ENCODE peak calls at places on chromosome 7, in nine cellular contexts. B is adrenal gland; I is kidney; O is lung; R is prostate gland; N is Peyer's patch; E is OCI-LY7; G is IMR-90; U is CD4-positive, alpha-beta memory T cell. W is an unnamed sample. For H3K4me1, the result is how much of the 10 kb centered on the place peaks cover.

GRCh38 chr7:151249034-151249731 is 689 bp upstream of the SMARCD3 start:
- DNase-seq in G (peak), I (no peak), O (peak), U (peak), R (peak), E (no peak), B (peak), N (peak), W (peak)

GRCh38 chr7:26857170-26857533 is 7.2 kb downstream of the SKAP2 start:
- DNase-seq in R (no peak), B (no peak), N (no peak), E (no peak), O (no peak), U (no peak), I (no peak), G (no peak), W (no peak)

GRCh38 chr7:145978769-145979168 is 137.8 kb upstream of the CNTNAP2 start:
- DNase-seq in N (no peak), I (no peak), E (no peak), B (no peak), R (no peak), O (no peak), U (no peak), G (no peak), W (no peak)

GRCh38 chr7:43790834-43791233 is 32.4 kb downstream of the BLVRA start:
- DNase-seq in O (no peak), B (no peak), N (no peak), R (no peak), G (no peak), E (no peak), I (no peak), U (no peak), W (no peak)

GRCh38 chr7:137985253-137985896 is 16.5 kb downstream of the CREB3L2 start:
- DNase-seq in B (no peak), R (no peak), U (no peak), I (no peak), O (no peak), N (no peak), E (peak), G (peak), W (no peak)

GRCh38 chr7:34991938-34992840 is 45.1 kb downstream of the DPY19L1 start:
- DNase-seq in U (peak), B (no peak), I (no peak), O (no peak), G (peak), N (no peak), E (no peak), R (no peak), W (peak)

GRCh38 chr7:156993021-156993924 is 17.2 kb downstream of the MNX1 start:
- DNase-seq in U (no peak), E (no peak), O (no peak), B (no peak), I (no peak), N (no peak), R (no peak), G (no peak), W (no peak)

GRCh38 chr7:117269895-117270294 is 53.0 kb downstream of the WNT2 start:
- DNase-seq in O (no peak), I (no peak), B (no peak), G (peak), N (no peak), E (no peak), U (no peak), R (no peak), W (no peak)

GRCh38 chr7:118079369-118079768 is 104.6 kb upstream of the LSM8 start:
- DNase-seq in R (no peak), N (no peak), U (no peak), O (no peak), G (peak), E (no peak), B (no peak), I (no peak), W (no peak)

GRCh38 chr7:36303202-36304098 is 86.2 kb upstream of the ANLN start:
- DNase-seq in G (peak), N (peak), I (peak), R (peak), U (no peak), O (peak), B (peak), E (no peak), W (peak)

GRCh38 chr7:102424787-102425218 is 8.6 kb upstream of the ORAI2 start:
- DNase-seq in E (peak), G (no peak), I (no peak), N (no peak), B (no peak), O (no peak), R (no peak), U (no peak), W (no peak)

GRCh38 chr7:116395125-116395791 is 104.3 kb upstream of the CAV2 start:
- DNase-seq in O (no peak), B (no peak), N (no peak), G (peak), E (no peak), U (no peak), I (no peak), R (no peak), W (no peak)

GRCh38 chr7:133629696-133630095 is 376.8 kb downstream of the EXOC4 start:
- DNase-seq in I (no peak), U (no peak), G (peak), O (no peak), N (no peak), B (no peak), E (no peak), R (no peak), W (no peak)

GRCh38 chr7:31046723-31047122 is 5.4 kb upstream of the ADCYAP1R1 start:
- DNase-seq in I (no peak), B (no peak), O (no peak), R (no peak), U (no peak), E (no peak), G (no peak), N (no peak), W (no peak)

GRCh38 chr7:913736-914520 is 37.6 kb downstream of the GET4 start:
- DNase-seq in R (peak), I (peak), G (no peak), O (no peak), N (peak), E (no peak), U (no peak), B (no peak), W (peak)

GRCh38 chr7:92461027-92462003 is 14.0 kb downstream of the GATAD1 start:
- DNase-seq in I (no peak), N (no peak), G (peak), U (peak), B (peak), R (peak), O (no peak), E (peak), W (peak)

GRCh38 chr7:135335628-135336139 is 102.0 kb downstream of the STRA8 start:
- DNase-seq in E (peak), O (peak), G (peak), N (peak), I (peak), B (peak), U (peak), R (peak), W (peak)

GRCh38 chr7:36278069-36278766 is 111.4 kb upstream of the ANLN start:
- DNase-seq in E (no peak), R (no peak), G (no peak), U (no peak), B (peak), O (no peak), I (no peak), N (no peak), W (no peak)

GRCh38 chr7:158782638-158783490 is 46.4 kb downstream of the ESYT2 start:
- DNase-seq in U (peak), R (no peak), E (no peak), I (no peak), N (no peak), B (peak), O (peak), G (peak), W (peak)

GRCh38 chr7:47762207-47762606 is 180.3 kb upstream of the TNS3 start:
- DNase-seq in E (no peak), R (no peak), B (no peak), U (no peak), N (no peak), O (no peak), G (no peak), I (no peak), W (no peak)

GRCh38 chr7:2641406-2642393 is 9.9 kb downstream of the TTYH3 start:
- DNase-seq in I (peak), U (no peak), G (peak), B (peak), O (peak), R (peak), N (no peak), E (peak), W (peak)

GRCh38 chr7:21617916-21618390 is 75.1 kb downstream of the DNAH11 start:
- DNase-seq in I (no peak), B (peak), R (peak), N (no peak), O (peak), E (no peak), U (no peak), G (peak), W (peak)

GRCh38 chr7:35355911-35356310 is 102.0 kb upstream of the TBX20 start:
- DNase-seq in O (no peak), I (no peak), N (no peak), U (no peak), R (no peak), G (no peak), B (no peak), E (no peak), W (no peak)

GRCh38 chr7:149031353-149031910 is 3.1 kb upstream of the PDIA4 start:
- DNase-seq in B (no peak), I (no peak), U (no peak), E (no peak), N (no peak), O (no peak), R (no peak), G (no peak), W (no peak)

DNA sequence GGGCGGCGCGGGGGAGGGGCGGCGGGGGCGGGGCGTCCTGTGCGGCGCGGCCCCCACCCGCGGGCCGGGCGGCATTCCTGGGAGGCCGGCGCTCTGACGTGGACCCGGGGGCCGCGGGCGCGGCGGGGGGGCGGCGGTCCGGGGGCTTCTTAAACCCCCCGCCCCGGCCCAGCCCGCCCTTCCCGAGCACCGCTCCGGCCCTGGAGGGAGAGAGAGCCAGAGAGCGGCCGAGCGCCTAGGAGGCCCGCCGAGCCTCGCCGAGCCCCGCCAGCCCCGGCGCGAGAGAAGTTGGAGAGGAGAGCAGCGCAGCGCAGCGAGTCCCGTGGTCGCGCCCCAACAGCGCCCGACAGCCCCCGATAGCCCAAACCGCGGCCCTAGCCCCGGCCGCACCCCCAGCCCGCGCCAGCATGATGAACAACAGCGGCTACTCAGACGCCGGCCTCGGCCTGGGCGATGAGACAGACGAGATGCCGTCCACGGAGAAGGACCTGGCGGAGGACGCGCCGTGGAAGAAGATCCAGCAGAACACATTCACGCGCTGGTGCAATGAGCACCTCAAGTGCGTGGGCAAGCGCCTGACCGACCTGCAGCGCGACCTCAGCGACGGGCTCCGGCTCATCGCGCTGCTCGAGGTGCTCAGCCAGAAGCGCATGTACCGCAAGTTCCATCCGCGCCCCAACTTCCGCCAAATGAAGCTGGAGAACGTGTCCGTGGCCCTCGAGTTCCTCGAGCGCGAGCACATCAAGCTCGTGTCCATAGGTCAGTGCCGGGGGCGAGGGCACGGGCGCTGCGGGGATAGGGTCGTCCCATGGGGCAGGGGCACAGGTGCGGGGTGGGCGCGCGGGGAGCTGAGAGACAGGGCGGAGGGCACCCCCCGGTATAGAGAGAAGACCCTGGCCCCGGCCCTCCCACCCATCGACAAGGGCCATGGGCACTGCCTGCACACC is at the start of gene FLNC:
- DNase-seq in E (no peak), G (peak), O (no peak), B (peak), U (peak), N (peak), R (no peak), I (peak), W (peak)
- H3K4me1 ChIP-seq in E (under half), G (under half), O (under half), B (under half), U (under half), N (under half), R (under half), I (under half), W (under half)

GRCh38 chr7:69439040-69439439 is 159.2 kb upstream of the AUTS2 start:
- DNase-seq in E (no peak), G (no peak), O (no peak), I (no peak), B (no peak), R (no peak), U (no peak), N (no peak), W (no peak)

GRCh38 chr7:69436944-69437343 is 161.3 kb upstream of the AUTS2 start:
- DNase-seq in E (no peak), U (no peak), I (no peak), B (no peak), O (peak), N (no peak), R (no peak), G (no peak), W (no peak)

GRCh38 chr7:69439636-69440325 is 158.5 kb upstream of the AUTS2 start:
- DNase-seq in N (no peak), G (no peak), I (no peak), E (no peak), R (no peak), O (no peak), B (no peak), U (no peak), W (no peak)

GRCh38 chr7:69434350-69434749 is 163.9 kb upstream of the AUTS2 start:
- DNase-seq in E (peak), B (no peak), N (no peak), R (no peak), G (no peak), U (no peak), I (no peak), O (no peak), W (no peak)

DNA sequence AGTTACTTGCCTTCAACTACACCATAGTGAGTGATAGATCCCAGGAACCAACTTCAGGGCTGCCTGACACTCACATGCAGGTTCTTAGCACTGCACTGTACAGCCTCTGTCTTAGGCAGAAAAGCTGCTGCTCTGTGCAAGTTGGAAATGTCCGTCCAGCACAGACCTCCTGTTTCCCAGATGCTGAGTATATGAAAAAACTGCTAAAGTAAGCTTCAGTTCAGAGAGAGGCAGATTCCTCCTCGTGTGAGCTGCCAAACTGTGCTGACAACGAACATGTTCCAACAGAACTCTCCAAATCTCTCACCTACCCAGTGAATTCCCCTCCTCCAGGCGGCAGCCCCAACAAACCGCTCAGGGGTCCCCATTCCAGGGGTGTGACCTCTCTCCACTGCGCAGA is 159.7 kb upstream of the AUTS2 start:
- DNase-seq in I (no peak), R (no peak), O (no peak), E (no peak), B (no peak), G (no peak), N (no peak), U (no peak), W (no peak)
- H3K4me3 ChIP-seq in I (no peak), R (no peak), O (no peak), E (no peak), B (no peak), G (no peak), N (no peak), U (no peak), W (no peak)

GRCh38 chr7:98174334-98175259 is 36.6 kb upstream of the BHLHA15 start:
- DNase-seq in O (peak), N (no peak), R (peak), B (no peak), E (no peak), I (no peak), G (no peak), U (no peak), W (no peak)
- H3K4me1 ChIP-seq in O (under half), N (under half), R (under half), B (under half), E (under half), I (under half), G (under half), U (under half), W (under half)

GRCh38 chr7:19116121-19117080 is 1.0 kb downstream of the TWIST1 start:
- DNase-seq in O (no peak), U (no peak), G (peak), E (no peak), R (no peak), B (peak), N (no peak), I (no peak), W (no peak)
- H3K4me3 ChIP-seq in O (peak), U (no peak), G (peak), E (no peak), R (peak), B (peak), N (peak), I (peak), W (no peak)

GRCh38 chr7:51085034-51085692 is 231.4 kb downstream of the COBL start:
- DNase-seq in E (no peak), B (no peak), O (no peak), G (no peak), I (no peak), U (no peak), N (no peak), R (no peak), W (no peak)

GRCh38 chr7:51090411-51090810 is 226.2 kb downstream of the COBL start:
- DNase-seq in E (no peak), I (no peak), G (no peak), N (no peak), B (no peak), O (no peak), U (no peak), R (no peak), W (no peak)
- H3K4me1 ChIP-seq in E (under half), I (under half), G (under half), N (under half), B (under half), O (under half), U (under half), R (under half), W (under half)

GRCh38 chr7:86644282-86645173 is 819 bp downstream of the GRM3 start:
- DNase-seq in R (no peak), U (no peak), O (no peak), N (no peak), E (no peak), G (no peak), I (peak), B (peak), W (no peak)
- H3K4me3 ChIP-seq in R (no peak), U (no peak), O (no peak), N (no peak), E (no peak), G (no peak), I (no peak), B (no peak), W (no peak)

DNA sequence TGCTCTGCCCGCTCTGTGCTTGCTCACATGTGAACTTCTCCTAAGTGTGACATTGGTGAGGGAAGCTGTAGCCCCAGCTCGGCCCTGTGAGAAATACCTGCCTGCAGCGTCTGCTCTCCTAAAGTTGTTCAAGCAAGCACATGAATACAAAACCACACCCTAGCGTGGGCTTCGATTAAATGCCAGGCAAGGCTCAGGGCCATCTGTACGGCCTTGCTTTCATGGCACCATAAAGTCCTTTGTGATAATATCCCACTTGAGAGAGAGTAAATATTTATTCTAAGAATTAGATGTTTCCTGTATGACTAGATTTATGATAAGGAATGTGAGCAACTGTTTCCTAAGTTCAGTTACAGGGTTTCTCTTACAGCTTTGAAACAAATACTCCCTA is 262.8 kb upstream of the KLF14 start:
- DNase-seq in B (no peak), E (no peak), G (peak), U (no peak), N (peak), O (peak), I (peak), R (peak), W (peak)
- H3K4me1 ChIP-seq in B (half or more), E (under half), G (under half), U (half or more), N (under half), O (under half), I (under half), R (under half), W (half or more)

W was measured in mucosa of descending colon.